ENCODE peak calls at places on chromosome 4, in five cellular contexts. One of them, this sample, is unnamed.

GRCh38 chr4:73816814-73817213 is 19.7 kb upstream of the CXCL6 start:
- DNase-seq in suprapubic skin: no peak
- DNase-seq in fibroblast of the aortic adventitia: peak; percentile 83
- DNase-seq in cardiac muscle cell: no peak
- DNase-seq in OCI-LY7: no peak
- DNase-seq in this sample: peak; percentile 71

GRCh38 chr4:1295405-1296055 is 5.8 kb downstream of the MAEA start:
- DNase-seq in suprapubic skin: no peak
- DNase-seq in fibroblast of the aortic adventitia: no peak
- DNase-seq in cardiac muscle cell: no peak
- DNase-seq in OCI-LY7: no peak
- DNase-seq in this sample: no peak

GRCh38 chr4:879730-880079 is 52.4 kb downstream of the GAK start:
- DNase-seq in suprapubic skin: no peak
- DNase-seq in fibroblast of the aortic adventitia: no peak
- DNase-seq in cardiac muscle cell: no peak
- DNase-seq in OCI-LY7: no peak
- DNase-seq in this sample: no peak

GRCh38 chr4:151687021-151687640 is 73.7 kb downstream of the GATB start:
- DNase-seq in suprapubic skin: no peak
- DNase-seq in fibroblast of the aortic adventitia: peak; percentile 23
- DNase-seq in cardiac muscle cell: no peak
- DNase-seq in OCI-LY7: no peak
- DNase-seq in this sample: no peak

GRCh38 chr4:172648471-172648870 is 520.1 kb upstream of the GALNT7 start:
- DNase-seq in suprapubic skin: no peak
- DNase-seq in fibroblast of the aortic adventitia: peak; percentile 6
- DNase-seq in cardiac muscle cell: no peak
- DNase-seq in OCI-LY7: no peak
- DNase-seq in this sample: no peak

GRCh38 chr4:8726344-8726851 is 133.8 kb downstream of the CPZ start:
- DNase-seq in suprapubic skin: peak; percentile 53
- DNase-seq in fibroblast of the aortic adventitia: no peak
- DNase-seq in cardiac muscle cell: no peak
- DNase-seq in OCI-LY7: no peak
- DNase-seq in this sample: no peak

GRCh38 chr4:18935956-18936355 is 914.4 kb upstream of the LCORL start:
- DNase-seq in suprapubic skin: no peak
- DNase-seq in fibroblast of the aortic adventitia: no peak
- DNase-seq in cardiac muscle cell: peak; percentile 6
- DNase-seq in OCI-LY7: no peak
- DNase-seq in this sample: no peak

GRCh38 chr4:87101543-87102199 is 118.7 kb downstream of the KLHL8 start:
- DNase-seq in suprapubic skin: no peak
- DNase-seq in fibroblast of the aortic adventitia: peak; percentile 46
- DNase-seq in cardiac muscle cell: no peak
- DNase-seq in OCI-LY7: no peak
- DNase-seq in this sample: no peak

GRCh38 chr4:72496119-72496518 is 72.9 kb downstream of the ADAMTS3 start:
- DNase-seq in suprapubic skin: no peak
- DNase-seq in fibroblast of the aortic adventitia: peak; percentile 32
- DNase-seq in cardiac muscle cell: no peak
- DNase-seq in OCI-LY7: no peak
- DNase-seq in this sample: no peak

GRCh38 chr4:9979101-9979815 is 42.0 kb downstream of the SLC2A9 start:
- DNase-seq in suprapubic skin: no peak
- DNase-seq in fibroblast of the aortic adventitia: no peak
- DNase-seq in cardiac muscle cell: no peak
- DNase-seq in OCI-LY7: no peak
- DNase-seq in this sample: no peak

GRCh38 chr4:159235779-159236368 is 133.0 kb downstream of the RAPGEF2 start:
- DNase-seq in suprapubic skin: no peak
- DNase-seq in fibroblast of the aortic adventitia: peak; percentile 64
- DNase-seq in cardiac muscle cell: no peak
- DNase-seq in OCI-LY7: no peak
- DNase-seq in this sample: peak; percentile 30

GRCh38 chr4:150178161-150178560 is 99.9 kb downstream of the DCLK2 start:
- DNase-seq in suprapubic skin: no peak
- DNase-seq in fibroblast of the aortic adventitia: peak; percentile 34
- DNase-seq in cardiac muscle cell: no peak
- DNase-seq in OCI-LY7: no peak
- DNase-seq in this sample: peak; percentile 37

GRCh38 chr4:140330311-140330900 is 43.0 kb upstream of the SCOC start:
- DNase-seq in suprapubic skin: no peak
- DNase-seq in fibroblast of the aortic adventitia: peak; percentile 74
- DNase-seq in cardiac muscle cell: peak; percentile 41
- DNase-seq in OCI-LY7: peak; percentile 42
- DNase-seq in this sample: peak; percentile 51

GRCh38 chr4:105637409-105638258 is 70.9 kb downstream of the INTS12 start:
- DNase-seq in suprapubic skin: peak; percentile 77
- DNase-seq in fibroblast of the aortic adventitia: peak; percentile 22
- DNase-seq in cardiac muscle cell: peak; percentile 68
- DNase-seq in OCI-LY7: peak; percentile 79
- DNase-seq in this sample: peak; percentile 27

DNA sequence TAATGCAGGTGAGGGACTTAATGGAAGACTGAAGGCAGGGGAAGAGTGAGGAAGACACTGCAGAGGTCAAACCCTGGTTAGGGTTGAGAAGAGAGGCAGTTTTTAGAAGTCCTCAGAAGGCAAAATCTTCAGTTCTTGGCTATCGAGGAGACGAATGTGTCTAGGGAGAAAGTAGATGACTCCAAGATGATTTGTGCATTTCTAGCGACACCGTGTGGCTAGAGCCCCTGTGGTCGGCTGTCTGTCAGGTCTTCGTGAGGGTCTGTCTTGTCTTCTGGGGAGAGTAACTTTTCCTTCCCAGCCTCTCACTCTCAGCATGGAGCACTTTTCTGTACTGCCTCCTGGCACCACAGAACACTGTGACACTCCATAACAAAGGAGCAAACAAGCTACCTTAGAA is 458.1 kb downstream of the STIM2 start:
- DNase-seq in suprapubic skin: no peak
- DNase-seq in fibroblast of the aortic adventitia: peak; percentile 69
- DNase-seq in cardiac muscle cell: peak; percentile 45
- DNase-seq in OCI-LY7: peak; percentile 43
- DNase-seq in this sample: peak; percentile 10
- TF ChIP-seq CTCF in suprapubic skin: no peak
- TF ChIP-seq CTCF in fibroblast of the aortic adventitia: peak; percentile 75
- TF ChIP-seq CTCF in cardiac muscle cell: no peak
- TF ChIP-seq CTCF in OCI-LY7: peak; percentile 66
- TF ChIP-seq CTCF in this sample: peak; percentile 34

GRCh38 chr4:154490589-154491340 is 834 bp downstream of the DCHS2 start:
- DNase-seq in suprapubic skin: no peak
- DNase-seq in fibroblast of the aortic adventitia: no peak
- DNase-seq in cardiac muscle cell: peak; percentile 23
- DNase-seq in OCI-LY7: no peak
- DNase-seq in this sample: no peak

GRCh38 chr4:154490261-154490588 is 1.4 kb downstream of the DCHS2 start:
- DNase-seq in suprapubic skin: no peak
- DNase-seq in fibroblast of the aortic adventitia: no peak
- DNase-seq in cardiac muscle cell: no peak
- DNase-seq in OCI-LY7: no peak
- DNase-seq in this sample: no peak

GRCh38 chr4:154492288-154492687 is 689 bp upstream of the DCHS2 start:
- DNase-seq in suprapubic skin: no peak
- DNase-seq in fibroblast of the aortic adventitia: no peak
- DNase-seq in cardiac muscle cell: no peak
- DNase-seq in OCI-LY7: no peak
- DNase-seq in this sample: no peak

GRCh38 chr4:154491731-154492249 is at the start of gene DCHS2:
- DNase-seq in suprapubic skin: peak; percentile 57
- DNase-seq in fibroblast of the aortic adventitia: no peak
- DNase-seq in cardiac muscle cell: peak; percentile 53
- DNase-seq in OCI-LY7: no peak
- DNase-seq in this sample: no peak

GRCh38 chr4:154491341-154491679 is 289 bp downstream of the DCHS2 start:
- DNase-seq in suprapubic skin: no peak
- DNase-seq in fibroblast of the aortic adventitia: peak; percentile 13
- DNase-seq in cardiac muscle cell: peak; percentile 46
- DNase-seq in OCI-LY7: no peak
- DNase-seq in this sample: peak; percentile 16
- H3K4me3 ChIP-seq in suprapubic skin: peak overlapping the region; percentile 48
- H3K4me3 ChIP-seq in fibroblast of the aortic adventitia: no peak overlapping the region
- H3K4me3 ChIP-seq in cardiac muscle cell: peak overlapping the region; percentile 35
- H3K4me3 ChIP-seq in OCI-LY7: no peak overlapping the region
- H3K4me3 ChIP-seq in this sample: peak overlapping the region; percentile 21

DNA sequence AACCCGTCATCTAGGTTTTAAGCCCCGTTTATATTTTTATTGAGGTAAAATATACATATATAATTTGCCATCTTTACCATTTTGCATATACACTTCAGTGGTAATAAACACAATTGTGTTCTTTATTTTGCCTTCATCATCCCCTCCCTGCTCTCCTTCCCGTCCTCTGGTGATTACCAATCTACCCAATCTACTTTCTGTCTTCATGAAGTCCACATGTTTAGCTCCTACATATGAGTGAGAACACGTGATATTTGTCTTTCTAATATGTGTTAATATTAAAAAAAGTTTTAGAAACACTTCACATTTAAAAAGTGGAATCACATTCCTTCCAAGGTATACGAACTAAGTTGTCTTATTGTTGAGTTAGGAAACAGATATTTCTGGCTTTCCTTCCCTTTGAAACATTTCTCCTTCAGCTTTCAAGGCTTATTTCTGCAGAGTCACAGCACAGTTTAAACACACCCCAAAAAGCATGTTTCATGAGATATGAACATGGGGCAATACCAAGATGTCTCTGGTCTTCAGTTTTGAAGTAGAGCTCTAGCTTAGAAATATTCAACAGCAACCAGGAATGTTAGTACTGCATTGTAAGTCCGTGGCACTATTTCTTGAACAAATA is 35.9 kb downstream of the GYPA start:
- DNase-seq in suprapubic skin: no peak
- DNase-seq in fibroblast of the aortic adventitia: no peak
- DNase-seq in cardiac muscle cell: no peak
- DNase-seq in OCI-LY7: no peak
- DNase-seq in this sample: no peak
- TF ChIP-seq CTCF in suprapubic skin: no peak
- TF ChIP-seq CTCF in fibroblast of the aortic adventitia: no peak
- TF ChIP-seq CTCF in cardiac muscle cell: no peak
- TF ChIP-seq CTCF in OCI-LY7: no peak
- TF ChIP-seq CTCF in this sample: no peak

DNA sequence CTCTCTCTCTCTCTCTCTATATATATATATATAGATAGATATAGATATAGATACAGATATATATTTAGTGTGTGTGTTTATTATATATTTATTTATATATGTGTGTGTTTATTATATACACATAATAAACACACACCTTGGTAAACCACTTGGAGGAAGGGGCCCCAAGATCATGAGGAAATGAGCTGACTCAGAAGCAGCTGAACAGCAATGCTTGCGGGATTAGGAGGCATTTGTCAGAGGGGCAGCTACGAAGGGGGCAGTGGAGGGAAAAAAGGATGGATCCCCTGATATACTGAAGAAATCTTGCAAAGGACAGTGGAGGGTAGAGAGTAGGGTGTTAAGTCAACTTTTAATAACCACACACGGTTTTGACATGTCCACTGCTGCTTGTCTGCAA is 120.0 kb upstream of the SORBS2 start:
- DNase-seq in suprapubic skin: no peak
- DNase-seq in fibroblast of the aortic adventitia: no peak
- DNase-seq in cardiac muscle cell: no peak
- DNase-seq in OCI-LY7: no peak
- DNase-seq in this sample: no peak
- H3K4me3 ChIP-seq in suprapubic skin: no peak overlapping the region
- H3K4me3 ChIP-seq in fibroblast of the aortic adventitia: peak overlapping the region; percentile 22
- H3K4me3 ChIP-seq in cardiac muscle cell: no peak overlapping the region
- H3K4me3 ChIP-seq in OCI-LY7: no peak overlapping the region
- H3K4me3 ChIP-seq in this sample: no peak overlapping the region

GRCh38 chr4:37546586-37546985 is 139.6 kb downstream of the RELL1 start:
- DNase-seq in suprapubic skin: no peak
- DNase-seq in fibroblast of the aortic adventitia: no peak
- DNase-seq in cardiac muscle cell: no peak
- DNase-seq in OCI-LY7: no peak
- DNase-seq in this sample: no peak

DNA sequence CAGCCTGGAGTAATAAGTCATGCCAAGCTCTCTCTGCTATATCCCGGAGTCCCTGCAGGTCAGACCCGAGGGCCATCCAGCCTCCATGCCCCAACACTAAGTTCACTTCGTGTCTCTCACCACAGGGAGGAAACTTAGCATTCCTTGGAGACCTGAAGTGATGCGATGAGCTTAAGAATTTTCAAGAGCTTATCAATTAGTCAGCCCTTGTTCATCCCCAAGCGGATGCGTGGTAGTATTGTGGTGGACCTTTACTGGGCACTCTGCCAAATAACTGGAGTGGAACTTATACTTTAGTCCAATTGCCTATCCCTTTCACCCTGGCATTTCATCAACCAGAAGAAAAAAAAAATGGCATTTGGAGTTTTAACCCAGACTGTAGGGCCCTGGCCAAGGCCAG is 137.2 kb downstream of the RELL1 start:
- DNase-seq in suprapubic skin: no peak
- DNase-seq in fibroblast of the aortic adventitia: peak; percentile 88
- DNase-seq in cardiac muscle cell: no peak
- DNase-seq in OCI-LY7: no peak
- DNase-seq in this sample: peak; percentile 33
- TF ChIP-seq CTCF in suprapubic skin: no peak
- TF ChIP-seq CTCF in fibroblast of the aortic adventitia: no peak
- TF ChIP-seq CTCF in cardiac muscle cell: peak; percentile 13
- TF ChIP-seq CTCF in OCI-LY7: no peak
- TF ChIP-seq CTCF in this sample: no peak

GRCh38 chr4:6092131-6092530 is 73.9 kb upstream of the C4orf50 start:
- DNase-seq in suprapubic skin: no peak
- DNase-seq in fibroblast of the aortic adventitia: no peak
- DNase-seq in cardiac muscle cell: no peak
- DNase-seq in OCI-LY7: no peak
- DNase-seq in this sample: no peak
- H3K4me3 ChIP-seq in suprapubic skin: no peak overlapping the region
- H3K4me3 ChIP-seq in fibroblast of the aortic adventitia: no peak overlapping the region
- H3K4me3 ChIP-seq in cardiac muscle cell: no peak overlapping the region
- H3K4me3 ChIP-seq in OCI-LY7: no peak overlapping the region
- H3K4me3 ChIP-seq in this sample: no peak overlapping the region

DNA sequence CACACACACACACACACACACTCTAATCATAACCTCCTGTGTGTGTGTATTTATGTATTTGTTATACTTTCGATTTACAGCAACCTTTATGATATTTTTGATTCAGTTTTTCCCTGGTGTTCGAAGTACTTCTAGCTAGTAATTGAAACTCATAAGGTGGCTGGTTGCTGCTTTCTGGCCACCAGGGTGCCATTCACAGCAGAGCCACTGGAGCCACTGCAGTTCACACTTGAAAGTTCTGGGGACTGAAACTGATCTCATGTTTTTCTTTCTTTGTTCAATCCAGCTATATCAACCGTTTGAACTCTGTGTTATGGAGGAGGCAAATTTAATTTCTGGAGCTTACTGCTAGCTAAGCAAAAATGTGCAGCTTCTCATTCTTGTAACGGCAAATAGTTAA is 419.4 kb downstream of the ADGRL3 start:
- DNase-seq in suprapubic skin: no peak
- DNase-seq in fibroblast of the aortic adventitia: no peak
- DNase-seq in cardiac muscle cell: no peak
- DNase-seq in OCI-LY7: no peak
- DNase-seq in this sample: no peak
- TF ChIP-seq CTCF in suprapubic skin: no peak
- TF ChIP-seq CTCF in fibroblast of the aortic adventitia: no peak
- TF ChIP-seq CTCF in cardiac muscle cell: peak; percentile 9
- TF ChIP-seq CTCF in OCI-LY7: no peak
- TF ChIP-seq CTCF in this sample: no peak

This sample was measured in fibroblast of villous mesenchyme.